ENCODE peak calls at places on chromosome 13, in six cellular contexts. G is H54, F is cerebellar nuclear complex, J is uterus, K is A172, V is glutamatergic neuron. E is an unnamed sample.

GRCh38 chr13:111429064-111429558 is 108.7 kb downstream of the TEX29 start:
- DNase-seq in G (peak), F (no peak), J (no peak), K (peak), V (peak), E (peak)

GRCh38 chr13:112931028-112931934 is 37.7 kb upstream of the MCF2L start:
- DNase-seq in G (peak), F (peak), J (no peak), K (peak), V (peak), E (no peak)

GRCh38 chr13:49681837-49682236 is 9.4 kb downstream of the EBPL start:
- DNase-seq in G (no peak), F (no peak), J (no peak), K (peak), V (peak), E (no peak)

GRCh38 chr13:102197193-102197592 is 204.7 kb downstream of the FGF14 start:
- DNase-seq in G (no peak), F (no peak), J (no peak), K (peak), V (no peak), E (no peak)

GRCh38 chr13:20667857-20668256 is 35.6 kb upstream of the IL17D start:
- DNase-seq in G (no peak), F (no peak), J (no peak), K (no peak), V (no peak), E (no peak)

GRCh38 chr13:31929031-31929770 is 102.4 kb upstream of the FRY start:
- DNase-seq in G (no peak), F (no peak), J (no peak), K (no peak), V (no peak), E (no peak)

GRCh38 chr13:112066624-112067004 is 335 bp upstream of the SOX1 start:
- DNase-seq in G (no peak), F (no peak), J (no peak), K (no peak), V (peak), E (no peak)

GRCh38 chr13:38866649-38867048 is 124.0 kb downstream of the STOML3 start:
- DNase-seq in G (no peak), F (no peak), J (no peak), K (no peak), V (no peak), E (no peak)

GRCh38 chr13:50726164-50726563 is 117.3 kb downstream of the DLEU7 start:
- DNase-seq in G (no peak), F (no peak), J (no peak), K (no peak), V (no peak), E (no peak)

GRCh38 chr13:94007072-94007471 is 472.4 kb downstream of the DCT start:
- DNase-seq in G (no peak), F (no peak), J (no peak), K (no peak), V (no peak), E (no peak)